ENCODE peak calls at places on chromosomes 3 and 15, in eight cellular contexts. T is AG04450, D is MCF 10A, U is mesothelial cell of epicardium, Q is heart right ventricle, M is left lung, N is stomach, E is CD14-positive monocyte. J is an unnamed sample.

GRCh38 chr3:85495602-85496001 is 536.8 kb downstream of the CADM2 start:
- DNase-seq in T (no peak), D (no peak), U (no peak), Q (no peak), M (no peak), N (no peak), E (no peak), J (no peak)

GRCh38 chr3:5391226-5391625 is 203.7 kb downstream of the EDEM1 start:
- DNase-seq in T (no peak), D (no peak), U (no peak), Q (no peak), M (no peak), N (no peak), E (no peak), J (no peak)

GRCh38 chr3:62265528-62265927 is 107.8 kb downstream of the FEZF2 start:
- DNase-seq in T (no peak), D (no peak), U (no peak), Q (no peak), M (no peak), N (no peak), E (no peak), J (no peak)

GRCh38 chr3:42685363-42685881 is at the start of gene KLHL40:
- DNase-seq in T (no peak), D (no peak), U (no peak), Q (no peak), M (peak; percentile 68), N (no peak), E (no peak), J (no peak)

GRCh38 chr15:58966698-58967097 is 20.8 kb upstream of the RNF111 start:
- DNase-seq in T (no peak), D (no peak), U (no peak), Q (no peak), M (no peak), N (no peak), E (no peak), J (no peak)

GRCh38 chr3:25889132-25889917 is 99.4 kb downstream of the OXSM start:
- DNase-seq in T (no peak), D (no peak), U (no peak), Q (no peak), M (no peak), N (no peak), E (no peak), J (no peak)

GRCh38 chr3:150439657-150440056 is 31.6 kb downstream of the TSC22D2 start:
- DNase-seq in T (no peak), D (no peak), U (no peak), Q (no peak), M (no peak), N (no peak), E (no peak), J (no peak)

GRCh38 chr3:152232679-152233078 is 36.0 kb upstream of the MBNL1 start:
- DNase-seq in T (no peak), D (no peak), U (no peak), Q (no peak), M (no peak), N (no peak), E (no peak), J (no peak)

GRCh38 chr3:72487078-72487765 is 361.0 kb downstream of the SHQ1 start:
- DNase-seq in T (peak; percentile 65), D (peak; percentile 74), U (peak; percentile 33), Q (peak; percentile 46), M (peak; percentile 87), N (peak; percentile 52), E (peak; percentile 88), J (peak; percentile 55)

GRCh38 chr3:12393894-12394293 is 90.4 kb upstream of the TSEN2 start:
- DNase-seq in T (peak; percentile 74), D (peak; percentile 92), U (no peak), Q (no peak), M (no peak), N (no peak), E (no peak), J (peak; percentile 44)

GRCh38 chr3:63034106-63034505 is 158.9 kb upstream of the CADPS start:
- DNase-seq in T (no peak), D (no peak), U (no peak), Q (no peak), M (no peak), N (no peak), E (no peak), J (no peak)

GRCh38 chr15:68655686-68656437 is 77.1 kb downstream of the CORO2B start:
- DNase-seq in T (no peak), D (no peak), U (no peak), Q (no peak), M (no peak), N (no peak), E (no peak), J (no peak)

GRCh38 chr15:85314139-85314538 is 66.3 kb upstream of the AKAP13 start:
- DNase-seq in T (no peak), D (no peak), U (no peak), Q (no peak), M (no peak), N (no peak), E (no peak), J (no peak)

GRCh38 chr15:97840501-97840900 is 120.0 kb upstream of the ARRDC4 start:
- DNase-seq in T (no peak), D (no peak), U (no peak), Q (no peak), M (no peak), N (no peak), E (no peak), J (no peak)

GRCh38 chr15:52233405-52233804 is 42.2 kb upstream of the GNB5 start:
- DNase-seq in T (no peak), D (no peak), U (no peak), Q (no peak), M (no peak), N (no peak), E (no peak), J (no peak)

GRCh38 chr3:49529567-49529966 is 24.7 kb upstream of the BSN start:
- DNase-seq in T (no peak), D (no peak), U (no peak), Q (no peak), M (no peak), N (no peak), E (no peak), J (no peak)

GRCh38 chr3:71317140-71317539 is 266.4 kb downstream of the FOXP1 start:
- DNase-seq in T (no peak), D (no peak), U (no peak), Q (no peak), M (no peak), N (no peak), E (no peak), J (no peak)

GRCh38 chr15:77419836-77420609 is at the start of gene PEAK1:
- DNase-seq in T (peak; percentile 97), D (peak; percentile 99), U (peak; percentile 99), Q (peak; percentile 100), M (peak; percentile 100), N (peak; percentile 100), E (peak; percentile 99), J (peak; percentile 94)

GRCh38 chr3:3200632-3201212 is 21.2 kb upstream of the CRBN start:
- DNase-seq in T (peak; percentile 13), D (peak; percentile 81), U (peak; percentile 36), Q (no peak), M (no peak), N (peak; percentile 41), E (no peak), J (peak; percentile 17)

GRCh38 chr3:186506846-186507245 is 37.3 kb downstream of the CRYGS start:
- DNase-seq in T (no peak), D (no peak), U (no peak), Q (no peak), M (no peak), N (no peak), E (no peak), J (no peak)

GRCh38 chr3:124351430-124352142 is 359.7 kb upstream of the ROPN1 start:
- DNase-seq in T (peak; percentile 41), D (peak; percentile 64), U (no peak), Q (no peak), M (no peak), N (no peak), E (no peak), J (peak; percentile 31)

GRCh38 chr15:41847981-41848380 is 9.3 kb downstream of the PLA2G4B start:
- DNase-seq in T (no peak), D (no peak), U (no peak), Q (no peak), M (no peak), N (no peak), E (no peak), J (no peak)

GRCh38 chr3:50542177-50543034 is 25.1 kb downstream of the C3orf18 start:
- DNase-seq in T (peak; percentile 41), D (peak; percentile 69), U (peak; percentile 53), Q (peak; percentile 57), M (no peak), N (peak; percentile 84), E (no peak), J (no peak)

GRCh38 chr15:35306361-35306981 is 221.4 kb upstream of the NANOGP8 start:
- DNase-seq in T (no peak), D (peak; percentile 53), U (no peak), Q (no peak), M (no peak), N (no peak), E (no peak), J (no peak)

GRCh38 chr3:134369231-134369741 is 5.0 kb downstream of the AMOTL2 start:
- DNase-seq in T (no peak), D (no peak), U (no peak), Q (no peak), M (no peak), N (no peak), E (no peak), J (no peak)

GRCh38 chr3:7800006-7800780 is 701.4 kb upstream of the LMCD1 start:
- DNase-seq in T (no peak), D (peak; percentile 4), U (no peak), Q (no peak), M (no peak), N (no peak), E (no peak), J (no peak)
- TF ChIP-seq CTCF in T (no peak), D (peak; percentile 37), U (peak; percentile 60), Q (peak; percentile 29), M (no peak), N (peak; percentile 25), E (peak; percentile 16), J (no peak)

GRCh38 chr3:114370537-114371174 is 76.8 kb downstream of the TIGIT start:
- DNase-seq in T (no peak), D (no peak), U (no peak), Q (no peak), M (no peak), N (no peak), E (no peak), J (no peak)
- TF ChIP-seq CTCF in T (peak; percentile 14), D (no peak), U (no peak), Q (no peak), M (no peak), N (no peak), E (no peak), J (peak; percentile 39)

GRCh38 chr15:45573961-45574629 is 13.1 kb upstream of the BLOC1S6 start:
- DNase-seq in T (no peak), D (peak; percentile 20), U (peak; percentile 41), Q (no peak), M (no peak), N (no peak), E (no peak), J (no peak)
- TF ChIP-seq CTCF in T (peak; percentile 32), D (peak; percentile 27), U (peak; percentile 63), Q (peak; percentile 9), M (peak; percentile 11), N (no peak), E (peak; percentile 40), J (peak; percentile 56)

DNA sequence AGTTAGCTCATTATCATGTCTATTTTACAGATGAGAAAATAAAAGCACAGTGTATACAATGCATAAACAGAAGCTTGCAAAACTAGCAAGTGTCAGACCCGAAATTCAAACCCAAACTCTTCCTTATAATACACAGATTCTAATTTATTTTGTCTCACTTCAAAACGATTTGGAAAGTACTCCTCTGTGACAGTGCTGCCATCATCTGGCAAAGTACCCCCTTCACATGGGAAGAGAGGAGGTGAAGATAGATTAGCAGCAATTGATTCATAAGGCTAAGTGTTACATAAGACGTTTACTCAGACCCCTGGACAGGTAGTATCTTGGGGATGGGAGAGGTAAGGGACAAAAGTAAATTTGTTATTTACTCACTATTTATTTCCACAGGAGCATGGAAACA is 744.0 kb upstream of the SGO1 start:
- DNase-seq in T (no peak), D (peak; percentile 52), U (no peak), Q (no peak), M (no peak), N (peak; percentile 27), E (no peak), J (peak; percentile 3)
- TF ChIP-seq CTCF in T (peak; percentile 5), D (peak; percentile 40), U (no peak), Q (peak; percentile 42), M (no peak), N (no peak), E (no peak), J (peak; percentile 31)

J was measured in HFF-Myc.